ENCODE peak calls at places on chromosomes 2 and 18, in six cellular contexts. H is breast epithelium; X is HuH-7.5; V is CD4-positive, CD25-positive, alpha-beta regulatory T cell; D is AG08396; Q is activated naive CD8-positive, alpha-beta T cell treated with anti-CD3 and anti-CD28 coated beads, Interleukin-2, amount 10 ng/mL, durations not matched to agents 7 days and 5 days. B is an unnamed sample.

GRCh38 chr18:50644807-50645206 is 84.9 kb downstream of the MAPK4 start:
- DNase-seq in H (no peak), X (no peak), V (no peak), D (no peak), Q (no peak), B (no peak)

GRCh38 chr18:48939368-48940097 is 11.2 kb downstream of the SMAD7 start:
- DNase-seq in H (no peak), X (no peak), V (no peak), D (no peak), Q (peak), B (no peak)

GRCh38 chr18:907880-908512 is 3.3 kb downstream of the ADCYAP1 start:
- DNase-seq in H (no peak), X (peak), V (no peak), D (peak), Q (peak), B (no peak)

GRCh38 chr2:217909156-217909820 is 93.5 kb downstream of the TNS1 start:
- DNase-seq in H (no peak), X (no peak), V (no peak), D (no peak), Q (no peak), B (no peak)

GRCh38 chr2:203867561-203868200 is at the start of gene CTLA4:
- DNase-seq in H (no peak), X (no peak), V (no peak), D (no peak), Q (no peak), B (no peak)

GRCh38 chr2:193776988-193777387 is 1582.3 kb upstream of the TMEFF2 start:
- DNase-seq in H (no peak), X (no peak), V (no peak), D (no peak), Q (no peak), B (no peak)

GRCh38 chr2:203718087-203718486 is 11.6 kb downstream of the CD28 start:
- DNase-seq in H (no peak), X (no peak), V (peak), D (no peak), Q (peak), B (peak)

GRCh38 chr2:224881846-224882245 is 160.4 kb downstream of the DOCK10 start:
- DNase-seq in H (no peak), X (no peak), V (no peak), D (no peak), Q (no peak), B (no peak)

GRCh38 chr2:222942556-222942955 is 81.7 kb downstream of the ACSL3 start:
- DNase-seq in H (no peak), X (no peak), V (no peak), D (no peak), Q (no peak), B (no peak)

GRCh38 chr18:48125724-48126123 is 195.3 kb upstream of the SMAD2 start:
- DNase-seq in H (no peak), X (no peak), V (no peak), D (no peak), Q (no peak), B (no peak)

GRCh38 chr2:47016172-47016913 is 100.7 kb upstream of the MCFD2 start:
- DNase-seq in H (no peak), X (no peak), V (no peak), D (peak), Q (no peak), B (no peak)

GRCh38 chr18:68355637-68356036 is 359.3 kb downstream of the TMX3 start:
- DNase-seq in H (no peak), X (no peak), V (no peak), D (no peak), Q (no peak), B (no peak)

GRCh38 chr2:197786010-197786877 is 1.1 kb upstream of the BOLL start:
- DNase-seq in H (no peak), X (no peak), V (peak), D (peak), Q (peak), B (peak)

GRCh38 chr2:36392854-36393253 is 37.3 kb downstream of the CRIM1 start:
- DNase-seq in H (no peak), X (no peak), V (no peak), D (no peak), Q (no peak), B (no peak)

GRCh38 chr2:157155992-157156391 is 101.5 kb upstream of the GALNT5 start:
- DNase-seq in H (no peak), X (no peak), V (no peak), D (no peak), Q (no peak), B (no peak)

GRCh38 chr2:225468131-225468530 is 68.6 kb downstream of the NYAP2 start:
- DNase-seq in H (no peak), X (no peak), V (no peak), D (no peak), Q (no peak), B (no peak)

GRCh38 chr2:49248506-49248905 is 94.2 kb upstream of the FSHR start:
- DNase-seq in H (no peak), X (no peak), V (no peak), D (peak), Q (no peak), B (no peak)

GRCh38 chr18:48839819-48840490 is 110.8 kb downstream of the SMAD7 start:
- DNase-seq in H (no peak), X (no peak), V (no peak), D (no peak), Q (no peak), B (no peak)

GRCh38 chr2:191786694-191787093 is 60.2 kb downstream of the CAVIN2 start:
- DNase-seq in H (no peak), X (no peak), V (no peak), D (no peak), Q (no peak), B (no peak)

GRCh38 chr18:74806700-74807416 is 209.2 kb downstream of the ZNF407 start:
- DNase-seq in H (no peak), X (no peak), V (no peak), D (peak), Q (no peak), B (no peak)